ENCODE peak calls at places on chromosome X, in seven cellular contexts. U is amniotic epithelial cell; Z is CD8-positive, alpha-beta T cell; P is AG04450; G is fibroblast of gingiva; B is T-helper 9 cell; T is dermis blood vessel endothelial cell. V is an unnamed sample.

GRCh38 chrX:43316161-43316560 is 339.9 kb upstream of the MAOA start:
- DNase-seq in U (no peak), G (no peak), T (no peak), P (no peak), Z (no peak), B (no peak), V (no peak)

GRCh38 chrX:154735695-154736393 is 15.0 kb downstream of the GAB3 start:
- DNase-seq in G (peak), Z (no peak), T (peak), U (peak), P (peak), B (no peak), V (peak)

GRCh38 chrX:106692425-106693075 is 34.0 kb upstream of the RNF128 start:
- DNase-seq in T (no peak), U (no peak), Z (no peak), G (no peak), P (no peak), B (no peak), V (no peak)

GRCh38 chrX:27008486-27008885 is 454.7 kb downstream of the PPP4R3C start:
- DNase-seq in P (no peak), U (no peak), Z (no peak), T (no peak), B (no peak), G (no peak), V (no peak)

GRCh38 chrX:20315140-20315539 is 48.4 kb upstream of the RPS6KA3 start:
- DNase-seq in U (no peak), Z (no peak), P (no peak), B (no peak), T (no peak), G (no peak), V (no peak)

GRCh38 chrX:125132274-125132673 is 187.4 kb upstream of the TEX13C start:
- DNase-seq in Z (no peak), G (no peak), P (no peak), B (no peak), U (no peak), T (no peak), V (no peak)

GRCh38 chrX:6694977-6695376 is 160.1 kb upstream of the VCX3A start:
- DNase-seq in P (no peak), T (no peak), B (no peak), U (no peak), G (no peak), Z (no peak), V (no peak)

GRCh38 chrX:15616531-15616930 is 15.8 kb upstream of the ACE2 start:
- DNase-seq in G (peak), U (peak), P (no peak), B (no peak), T (no peak), Z (no peak), V (no peak)

GRCh38 chrX:40646489-40647306 is 663 bp downstream of the CXorf38 start:
- DNase-seq in B (peak), T (peak), Z (peak), U (peak), G (peak), P (no peak), V (no peak)

GRCh38 chrX:46913710-46914109 is 1.5 kb downstream of the JADE3 start:
- DNase-seq in G (peak), U (peak), P (no peak), T (peak), Z (no peak), B (no peak), V (no peak)